ENCODE peak calls at places on chromosome 11, in five cellular contexts. P, T, H, D and A are unnamed samples.

GRCh38 chr11:29324328-29324727 is 692.5 kb downstream of the KCNA4 start:
- DNase-seq in P (no peak), H (no peak), T (no peak), D (no peak), A (no peak)

GRCh38 chr11:86151188-86152005 is 82.5 kb upstream of the PICALM start:
- DNase-seq in P (no peak), T (peak), H (peak), D (peak), A (no peak)

GRCh38 chr11:17855531-17856290 is 121.1 kb downstream of the KCNC1 start:
- DNase-seq in D (no peak), P (no peak), T (no peak), H (no peak), A (no peak)

GRCh38 chr11:85348945-85349344 is 278.2 kb downstream of the DLG2 start:
- DNase-seq in T (no peak), P (no peak), H (no peak), D (no peak), A (no peak)

GRCh38 chr11:119538748-119539147 is 115.8 kb upstream of the THY1 start:
- DNase-seq in T (no peak), P (no peak), D (no peak), H (peak), A (no peak)

GRCh38 chr11:16792426-16792825 is 54.0 kb downstream of the C11orf58 start:
- DNase-seq in D (no peak), T (no peak), H (no peak), P (no peak), A (no peak)

GRCh38 chr11:69585385-69585784 is 55.6 kb upstream of the CCND1 start:
- DNase-seq in P (no peak), T (no peak), D (no peak), H (no peak), A (no peak)

GRCh38 chr11:71563401-71563800 is 2.0 kb upstream of the KRTAP5-10 start:
- DNase-seq in H (no peak), T (no peak), D (no peak), P (no peak), A (no peak)

GRCh38 chr11:36233226-36233625 is 56.0 kb downstream of the COMMD9 start:
- DNase-seq in D (no peak), T (no peak), P (no peak), H (no peak), A (no peak)

GRCh38 chr11:120942701-120943100 is 81.2 kb upstream of the TBCEL start:
- DNase-seq in H (no peak), T (no peak), D (no peak), P (no peak), A (no peak)

GRCh38 chr11:117071344-117071787 is 26.9 kb downstream of the SIK3 start:
- DNase-seq in P (no peak), H (no peak), D (peak), T (no peak), A (no peak)

GRCh38 chr11:71247551-71248250 is 4.7 kb downstream of the SHANK2 start:
- DNase-seq in D (no peak), P (no peak), H (no peak), T (no peak), A (no peak)

GRCh38 chr11:3808846-3809623 is 675 bp downstream of the PGAP2 start:
- DNase-seq in H (no peak), P (peak), T (no peak), D (no peak), A (no peak)

GRCh38 chr11:69356703-69357457 is 62.9 kb downstream of the MYEOV start:
- DNase-seq in T (no peak), P (no peak), D (no peak), H (peak), A (no peak)

GRCh38 chr11:77418155-77418980 is 55.5 kb downstream of the PAK1 start:
- DNase-seq in D (no peak), T (no peak), H (no peak), P (no peak), A (no peak)
- TF ChIP-seq CTCF in D (no peak), T (no peak), H (no peak), P (no peak), A (no peak)

GRCh38 chr11:61816736-61817455 is at the start of gene FADS1:
- DNase-seq in D (peak), P (peak), T (peak), H (peak), A (peak)
- TF ChIP-seq CTCF in D (peak), P (no peak), T (peak), H (peak), A (peak)

GRCh38 chr11:77191823-77192495 is 63.9 kb downstream of the MYO7A start:
- DNase-seq in H (no peak), P (peak), T (peak), D (no peak), A (no peak)
- TF ChIP-seq CTCF in H (no peak), P (peak), T (peak), D (no peak), A (no peak)

DNA sequence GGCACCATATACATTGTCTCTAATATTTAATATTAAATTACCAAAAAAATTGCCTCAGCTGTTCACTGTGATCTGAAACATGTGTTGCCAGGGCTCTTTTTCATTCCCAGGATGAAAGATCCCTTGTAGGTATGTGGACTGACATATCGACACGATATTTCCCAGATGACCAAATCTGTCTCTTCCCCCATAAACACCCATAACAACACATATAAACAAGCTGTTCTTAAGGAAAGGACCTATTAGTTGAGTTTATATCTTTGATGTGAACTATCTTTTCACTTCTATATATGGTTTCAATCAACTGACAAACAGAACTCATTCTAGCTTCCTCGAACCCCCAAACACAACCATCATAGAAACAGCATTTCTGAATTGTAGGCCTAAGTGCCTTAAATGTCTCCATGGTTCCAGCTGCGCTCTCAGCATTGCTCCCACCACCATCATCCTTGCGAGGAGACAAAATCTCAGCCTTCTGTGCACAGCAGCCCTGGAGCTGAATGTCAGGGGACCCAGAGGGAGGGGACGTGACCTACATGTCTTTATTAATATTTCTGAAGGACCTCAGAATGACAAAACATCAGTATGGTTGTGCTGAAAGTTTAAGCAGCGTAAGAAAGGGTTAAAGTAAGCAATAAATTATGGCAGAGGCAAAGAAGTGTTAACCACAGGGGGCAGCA is 67.0 kb downstream of the ETS1 start:
- DNase-seq in T (no peak), P (no peak), H (no peak), D (no peak), A (no peak)
- TF ChIP-seq CTCF in T (no peak), P (peak), H (no peak), D (no peak), A (no peak)

GRCh38 chr11:92204731-92205130 is 19.9 kb upstream of the FAT3 start:
- DNase-seq in H (no peak), T (no peak), D (no peak), P (no peak), A (no peak)
- TF ChIP-seq CTCF in H (no peak), T (no peak), D (no peak), P (no peak), A (no peak)

GRCh38 chr11:111046291-111046690 is 199.2 kb upstream of the POU2AF2 start:
- DNase-seq in P (no peak), H (no peak), D (no peak), T (no peak), A (no peak)
- TF ChIP-seq CTCF in P (no peak), H (no peak), D (no peak), T (no peak), A (no peak)